ENCODE peak calls at places on chromosomes 13 and 19, in five cellular contexts. One of them, this sample, is unnamed.

GRCh38 chr13:89936256-89936655 is 1411.2 kb upstream of the MIR17HG start:
- DNase-seq in endodermal cell: no peak
- DNase-seq in testis: no peak
- DNase-seq in pancreas: no peak
- DNase-seq in fibroblast of the aortic adventitia: no peak
- DNase-seq in this sample: no peak

GRCh38 chr13:95315752-95316151 is 14.5 kb upstream of the ABCC4 start:
- DNase-seq in fibroblast of the aortic adventitia: no peak
- DNase-seq in testis: no peak
- DNase-seq in endodermal cell: no peak
- DNase-seq in pancreas: no peak
- DNase-seq in this sample: no peak

GRCh38 chr13:113454936-113455335 is 1.6 kb upstream of the ADPRHL1 start:
- DNase-seq in testis: no peak
- DNase-seq in endodermal cell: no peak
- DNase-seq in pancreas: no peak
- DNase-seq in fibroblast of the aortic adventitia: no peak
- DNase-seq in this sample: no peak

GRCh38 chr13:39335721-39336120 is 267.3 kb downstream of the LHFPL6 start:
- DNase-seq in endodermal cell: no peak
- DNase-seq in pancreas: no peak
- DNase-seq in testis: no peak
- DNase-seq in fibroblast of the aortic adventitia: no peak
- DNase-seq in this sample: no peak

GRCh38 chr13:25300861-25301346 is 521 bp upstream of the NUP58 start:
- DNase-seq in testis: peak; percentile 43
- DNase-seq in pancreas: no peak
- DNase-seq in endodermal cell: peak; percentile 50
- DNase-seq in fibroblast of the aortic adventitia: no peak
- DNase-seq in this sample: peak; percentile 34

GRCh38 chr13:34176636-34177035 is 358.7 kb downstream of the RFC3 start:
- DNase-seq in testis: no peak
- DNase-seq in endodermal cell: no peak
- DNase-seq in pancreas: no peak
- DNase-seq in fibroblast of the aortic adventitia: no peak
- DNase-seq in this sample: no peak

GRCh38 chr19:2027361-2027760 is 11.8 kb upstream of the BTBD2 start:
- DNase-seq in fibroblast of the aortic adventitia: peak; percentile 96
- DNase-seq in testis: no peak
- DNase-seq in endodermal cell: no peak
- DNase-seq in pancreas: no peak
- DNase-seq in this sample: peak; percentile 96

GRCh38 chr13:38951525-38952313 is 38.9 kb downstream of the STOML3 start:
- DNase-seq in fibroblast of the aortic adventitia: no peak
- DNase-seq in testis: no peak
- DNase-seq in pancreas: peak; percentile 46
- DNase-seq in endodermal cell: no peak
- DNase-seq in this sample: no peak

GRCh38 chr19:6536138-6536671 is 5.4 kb downstream of the TNFSF9 start:
- DNase-seq in fibroblast of the aortic adventitia: peak; percentile 22
- DNase-seq in pancreas: no peak
- DNase-seq in testis: peak; percentile 86
- DNase-seq in endodermal cell: peak; percentile 92
- DNase-seq in this sample: peak; percentile 41

GRCh38 chr19:46480409-46480808 is 9.0 kb upstream of the PNMA8A start:
- DNase-seq in testis: peak; percentile 67
- DNase-seq in fibroblast of the aortic adventitia: peak; percentile 78
- DNase-seq in pancreas: no peak
- DNase-seq in endodermal cell: peak; percentile 58
- DNase-seq in this sample: peak; percentile 74

GRCh38 chr19:18292810-18293641 is 11.6 kb upstream of the JUND start:
- DNase-seq in pancreas: peak; percentile 68
- DNase-seq in testis: peak; percentile 79
- DNase-seq in fibroblast of the aortic adventitia: peak; percentile 83
- DNase-seq in endodermal cell: peak; percentile 97
- DNase-seq in this sample: peak; percentile 84

GRCh38 chr19:35842666-35843272 is 9.5 kb downstream of the NPHS1 start:
- DNase-seq in endodermal cell: no peak
- DNase-seq in testis: no peak
- DNase-seq in fibroblast of the aortic adventitia: no peak
- DNase-seq in pancreas: no peak
- DNase-seq in this sample: no peak

GRCh38 chr19:41144403-41144802 is 30.2 kb downstream of the CYP2F1 start:
- DNase-seq in testis: peak; percentile 94
- DNase-seq in endodermal cell: peak; percentile 95
- DNase-seq in pancreas: peak; percentile 58
- DNase-seq in fibroblast of the aortic adventitia: peak; percentile 89
- DNase-seq in this sample: peak; percentile 82

GRCh38 chr19:17529239-17530158 is 18.1 kb downstream of the PGLS start:
- DNase-seq in pancreas: no peak
- DNase-seq in testis: no peak
- DNase-seq in endodermal cell: no peak
- DNase-seq in fibroblast of the aortic adventitia: no peak
- DNase-seq in this sample: no peak

GRCh38 chr13:40350283-40350992 is 316.0 kb downstream of the FOXO1 start:
- DNase-seq in fibroblast of the aortic adventitia: no peak
- DNase-seq in testis: no peak
- DNase-seq in pancreas: no peak
- DNase-seq in endodermal cell: no peak
- DNase-seq in this sample: peak; percentile 54

GRCh38 chr13:20408181-20408580 is 117.5 kb downstream of the CRYL1 start:
- DNase-seq in fibroblast of the aortic adventitia: no peak
- DNase-seq in testis: no peak
- DNase-seq in endodermal cell: no peak
- DNase-seq in pancreas: no peak
- DNase-seq in this sample: no peak

GRCh38 chr13:48156466-48156865 is 61.6 kb upstream of the MED4 start:
- DNase-seq in fibroblast of the aortic adventitia: no peak
- DNase-seq in pancreas: no peak
- DNase-seq in testis: no peak
- DNase-seq in endodermal cell: peak; percentile 55
- DNase-seq in this sample: no peak

GRCh38 chr13:45873491-45874360 is 22.2 kb upstream of the SIAH3 start:
- DNase-seq in pancreas: no peak
- DNase-seq in endodermal cell: peak; percentile 56
- DNase-seq in fibroblast of the aortic adventitia: peak; percentile 40
- DNase-seq in testis: no peak
- DNase-seq in this sample: peak; percentile 15

GRCh38 chr19:40321076-40321475 is 27.1 kb downstream of the C19orf47 start:
- DNase-seq in fibroblast of the aortic adventitia: no peak
- DNase-seq in testis: no peak
- DNase-seq in pancreas: no peak
- DNase-seq in endodermal cell: no peak
- DNase-seq in this sample: no peak

GRCh38 chr13:77196052-77196618 is 130.8 kb downstream of the MYCBP2 start:
- DNase-seq in pancreas: no peak
- DNase-seq in fibroblast of the aortic adventitia: no peak
- DNase-seq in testis: no peak
- DNase-seq in endodermal cell: no peak
- DNase-seq in this sample: no peak

GRCh38 chr13:25423831-25424230 is 52.1 kb downstream of the ATP8A2 start:
- DNase-seq in pancreas: no peak
- DNase-seq in fibroblast of the aortic adventitia: no peak
- DNase-seq in endodermal cell: no peak
- DNase-seq in testis: no peak
- DNase-seq in this sample: no peak

GRCh38 chr13:102402292-102402691 is 444 bp upstream of the FGF14 start:
- DNase-seq in fibroblast of the aortic adventitia: peak; percentile 5
- DNase-seq in pancreas: no peak
- DNase-seq in endodermal cell: peak; percentile 87
- DNase-seq in testis: peak; percentile 28
- DNase-seq in this sample: peak; percentile 79

GRCh38 chr19:27971071-27971470 is 1241.9 kb downstream of the UQCRFS1 start:
- DNase-seq in testis: no peak
- DNase-seq in pancreas: no peak
- DNase-seq in fibroblast of the aortic adventitia: peak; percentile 28
- DNase-seq in endodermal cell: peak; percentile 74
- DNase-seq in this sample: no peak

GRCh38 chr19:47296036-47296435 is 13.6 kb upstream of the C5AR1 start:
- DNase-seq in testis: peak; percentile 92
- DNase-seq in endodermal cell: peak; percentile 96
- DNase-seq in fibroblast of the aortic adventitia: peak; percentile 82
- DNase-seq in pancreas: peak; percentile 59
- DNase-seq in this sample: peak; percentile 78

GRCh38 chr19:27861411-27861975 is 1351.5 kb downstream of the UQCRFS1 start:
- DNase-seq in testis: no peak
- DNase-seq in fibroblast of the aortic adventitia: no peak
- DNase-seq in endodermal cell: no peak
- DNase-seq in pancreas: no peak
- DNase-seq in this sample: no peak

GRCh38 chr13:65036999-65037398 is 2193.1 kb downstream of the PCDH9 start:
- DNase-seq in pancreas: no peak
- DNase-seq in fibroblast of the aortic adventitia: no peak
- DNase-seq in testis: no peak
- DNase-seq in endodermal cell: no peak
- DNase-seq in this sample: no peak

GRCh38 chr19:1752009-1752756 is 1.1 kb upstream of the ONECUT3 start:
- DNase-seq in testis: no peak
- DNase-seq in fibroblast of the aortic adventitia: no peak
- DNase-seq in endodermal cell: no peak
- DNase-seq in pancreas: no peak
- DNase-seq in this sample: no peak

GRCh38 chr13:110759710-110760109 is 46.2 kb downstream of the ING1 start:
- DNase-seq in pancreas: no peak
- DNase-seq in endodermal cell: no peak
- DNase-seq in fibroblast of the aortic adventitia: peak; percentile 57
- DNase-seq in testis: no peak
- DNase-seq in this sample: peak; percentile 94

GRCh38 chr13:46983881-46984280 is 87.0 kb upstream of the HTR2A start:
- DNase-seq in endodermal cell: no peak
- DNase-seq in fibroblast of the aortic adventitia: peak; percentile 16
- DNase-seq in testis: no peak
- DNase-seq in pancreas: no peak
- DNase-seq in this sample: peak; percentile 72

GRCh38 chr13:111131610-111132009 is 16.5 kb downstream of the ARHGEF7 start:
- DNase-seq in endodermal cell: peak; percentile 29
- DNase-seq in pancreas: no peak
- DNase-seq in fibroblast of the aortic adventitia: no peak
- DNase-seq in testis: no peak
- DNase-seq in this sample: no peak

GRCh38 chr13:43041368-43041921 is 18.1 kb downstream of the DNAJC15 start:
- DNase-seq in endodermal cell: no peak
- DNase-seq in pancreas: no peak
- DNase-seq in testis: no peak
- DNase-seq in fibroblast of the aortic adventitia: no peak
- DNase-seq in this sample: no peak

GRCh38 chr19:2805261-2805900 is 14.3 kb upstream of the ZNF554 start:
- DNase-seq in fibroblast of the aortic adventitia: no peak
- DNase-seq in testis: no peak
- DNase-seq in pancreas: no peak
- DNase-seq in endodermal cell: no peak
- DNase-seq in this sample: no peak

GRCh38 chr19:38516802-38517201 is 83.3 kb downstream of the RYR1 start:
- DNase-seq in endodermal cell: no peak
- DNase-seq in pancreas: no peak
- DNase-seq in fibroblast of the aortic adventitia: no peak
- DNase-seq in testis: no peak
- DNase-seq in this sample: no peak

GRCh38 chr13:52371736-52372247 is 34.2 kb downstream of the THSD1 start:
- DNase-seq in pancreas: no peak
- DNase-seq in testis: no peak
- DNase-seq in endodermal cell: peak; percentile 53
- DNase-seq in fibroblast of the aortic adventitia: peak; percentile 71
- DNase-seq in this sample: peak; percentile 77

GRCh38 chr19:16869331-16869972 is 19.3 kb upstream of the F2RL3 start:
- DNase-seq in fibroblast of the aortic adventitia: no peak
- DNase-seq in testis: no peak
- DNase-seq in endodermal cell: no peak
- DNase-seq in pancreas: no peak
- DNase-seq in this sample: no peak

GRCh38 chr13:49023441-49023840 is 47.7 kb downstream of the FNDC3A start:
- DNase-seq in pancreas: no peak
- DNase-seq in endodermal cell: no peak
- DNase-seq in testis: no peak
- DNase-seq in fibroblast of the aortic adventitia: peak; percentile 84
- DNase-seq in this sample: peak; percentile 89

GRCh38 chr13:71626396-71626795 is 240.6 kb downstream of the DACH1 start:
- DNase-seq in testis: no peak
- DNase-seq in fibroblast of the aortic adventitia: no peak
- DNase-seq in endodermal cell: no peak
- DNase-seq in pancreas: no peak
- DNase-seq in this sample: no peak

GRCh38 chr19:46737275-46737654 is 8.6 kb upstream of the FKRP start:
- DNase-seq in testis: no peak
- DNase-seq in fibroblast of the aortic adventitia: no peak
- DNase-seq in endodermal cell: no peak
- DNase-seq in pancreas: no peak
- DNase-seq in this sample: no peak

GRCh38 chr19:29844891-29845575 is 33.2 kb downstream of the CCNE1 start:
- DNase-seq in fibroblast of the aortic adventitia: peak; percentile 83
- DNase-seq in testis: peak; percentile 96
- DNase-seq in pancreas: peak; percentile 94
- DNase-seq in endodermal cell: peak; percentile 99
- DNase-seq in this sample: peak; percentile 85
- TF ChIP-seq CTCF in fibroblast of the aortic adventitia: no peak
- TF ChIP-seq CTCF in testis: no peak
- TF ChIP-seq CTCF in pancreas: no peak
- TF ChIP-seq CTCF in endodermal cell: peak; percentile 11
- TF ChIP-seq CTCF in this sample: no peak

DNA sequence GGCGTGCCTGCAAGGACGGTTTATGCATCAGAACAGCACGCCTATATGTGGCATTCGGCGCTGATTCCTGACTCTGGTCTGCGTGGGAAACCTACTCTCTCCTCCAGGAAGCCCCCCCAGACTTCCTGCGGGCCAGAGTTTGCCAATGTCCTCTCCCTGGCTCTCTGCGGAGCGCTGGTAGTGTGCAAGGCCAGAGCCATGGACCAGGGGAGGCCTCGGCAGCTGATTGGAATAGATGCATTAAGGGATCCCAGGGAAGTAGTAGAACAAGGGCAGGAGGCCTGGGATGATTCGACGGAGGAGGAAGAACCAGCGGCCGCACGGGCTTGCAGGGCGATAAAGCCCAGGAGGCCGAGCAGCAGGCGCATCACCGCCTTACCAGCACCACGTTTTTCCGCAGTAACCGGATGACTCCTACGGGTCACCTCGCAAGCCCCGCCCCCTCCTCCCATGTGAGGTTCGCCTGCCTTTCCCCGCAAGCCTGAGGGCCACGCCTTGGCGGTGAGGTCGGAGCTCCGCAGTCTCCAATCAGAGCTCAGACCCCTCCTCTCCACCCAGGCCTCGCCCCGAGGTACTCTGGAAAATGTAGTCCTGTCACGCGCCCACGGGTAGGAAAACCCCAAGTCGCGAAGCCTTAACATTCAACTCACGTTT is 5.0 kb downstream of the CLEC11A start:
- DNase-seq in fibroblast of the aortic adventitia: peak; percentile 60
- DNase-seq in endodermal cell: peak; percentile 99
- DNase-seq in pancreas: peak; percentile 35
- DNase-seq in testis: peak; percentile 85
- DNase-seq in this sample: peak; percentile 84
- H3K4me3 ChIP-seq in fibroblast of the aortic adventitia: no peak overlapping the region
- H3K4me3 ChIP-seq in endodermal cell: no peak overlapping the region
- H3K4me3 ChIP-seq in pancreas: no peak overlapping the region
- H3K4me3 ChIP-seq in testis: no peak overlapping the region
- H3K4me3 ChIP-seq in this sample: no peak overlapping the region

GRCh38 chr19:11196406-11197287 is 698 bp downstream of the KANK2 start:
- DNase-seq in pancreas: peak; percentile 42
- DNase-seq in fibroblast of the aortic adventitia: no peak
- DNase-seq in testis: no peak
- DNase-seq in endodermal cell: peak; percentile 79
- DNase-seq in this sample: peak; percentile 30
- TF ChIP-seq CTCF in pancreas: no peak
- TF ChIP-seq CTCF in fibroblast of the aortic adventitia: no peak
- TF ChIP-seq CTCF in testis: no peak
- TF ChIP-seq CTCF in endodermal cell: no peak
- TF ChIP-seq CTCF in this sample: no peak

GRCh38 chr13:44435142-44435982 is 61.7 kb downstream of the SERP2 start:
- DNase-seq in testis: peak; percentile 99
- DNase-seq in endodermal cell: peak; percentile 99
- DNase-seq in fibroblast of the aortic adventitia: peak; percentile 99
- DNase-seq in pancreas: peak; percentile 99
- DNase-seq in this sample: peak; percentile 98
- H3K4me3 ChIP-seq in testis: peak overlapping the region; percentile 70
- H3K4me3 ChIP-seq in endodermal cell: peak overlapping the region; percentile 99
- H3K4me3 ChIP-seq in fibroblast of the aortic adventitia: peak overlapping the region; percentile 84
- H3K4me3 ChIP-seq in pancreas: peak overlapping the region; percentile 54
- H3K4me3 ChIP-seq in this sample: peak overlapping the region; percentile 88

This sample was measured in fibroblast of mammary gland.